ENCODE peak calls at places on chromosome 7, in four cellular contexts. O is HEK293T, H is K562, L is GM12878. C is an unnamed sample.

GRCh38 chr7:102284891-102285540 is 1.7 kb upstream of the SH2B2 start:
- DNase-seq in L (no peak), H (peak; percentile 49), O (no peak), C (no peak)

GRCh38 chr7:25594728-25595127 is 366.4 kb upstream of the NPVF start:
- DNase-seq in L (no peak), H (no peak), O (no peak), C (no peak)

GRCh38 chr7:99860281-99861127 is 16.3 kb downstream of the OR2AE1 start:
- DNase-seq in O (no peak), L (no peak), H (no peak), C (peak; percentile 97)

GRCh38 chr7:574661-575395 is 55.2 kb upstream of the PDGFA start:
- DNase-seq in O (no peak), H (no peak), L (no peak), C (no peak)

GRCh38 chr7:85052056-85052737 is 134.7 kb downstream of the SEMA3D start:
- DNase-seq in L (no peak), H (no peak), O (no peak), C (no peak)

GRCh38 chr7:145036592-145037386 is 200.9 kb upstream of the TPK1 start:
- DNase-seq in O (peak; percentile 54), L (peak; percentile 12), H (peak; percentile 54), C (peak; percentile 28)

GRCh38 chr7:69502358-69502757 is 95.9 kb upstream of the AUTS2 start:
- DNase-seq in O (no peak), L (no peak), H (no peak), C (no peak)

GRCh38 chr7:112970771-112971170 is 115.9 kb downstream of the GPR85 start:
- DNase-seq in L (no peak), O (no peak), H (peak; percentile 29), C (no peak)

GRCh38 chr7:150734293-150734692 is 2.9 kb upstream of the GIMAP5 start:
- DNase-seq in O (no peak), H (no peak), L (no peak), C (no peak)

GRCh38 chr7:150737265-150738055 is at the start of gene GIMAP5:
- DNase-seq in L (no peak), H (no peak), O (no peak), C (no peak)

GRCh38 chr7:150736864-150737263 is 354 bp upstream of the GIMAP5 start:
- DNase-seq in L (no peak), H (no peak), O (no peak), C (no peak)

GRCh38 chr7:150733734-150734095 is 3.5 kb upstream of the GIMAP5 start:
- DNase-seq in L (no peak), O (no peak), H (no peak), C (no peak)

GRCh38 chr7:150735596-150736358 is 1.4 kb upstream of the GIMAP5 start:
- DNase-seq in O (no peak), L (no peak), H (no peak), C (no peak)
- TF ChIP-seq TARDBP in O (no peak), L (no peak), H (no peak), C (no peak)

GRCh38 chr7:131859162-131859821 is 302.9 kb upstream of the PODXL start:
- DNase-seq in O (peak; percentile 82), L (peak; percentile 5), H (peak; percentile 86), C (peak; percentile 18)
- TF ChIP-seq TARDBP in O (no peak), L (no peak), H (no peak), C (no peak)

GRCh38 chr7:74464931-74465906 is 11.5 kb downstream of the GTF2IRD1 start:
- DNase-seq in H (no peak), O (no peak), L (no peak), C (no peak)
- TF ChIP-seq TARDBP in H (no peak), O (no peak), L (no peak), C (no peak)

GRCh38 chr7:106875508-106875907 is 10.4 kb downstream of the PIK3CG start:
- DNase-seq in H (no peak), O (no peak), L (no peak), C (no peak)
- TF ChIP-seq TARDBP in H (no peak), O (no peak), L (no peak), C (no peak)

GRCh38 chr7:73593207-73594045 is 15.0 kb upstream of the TBL2 start:
- DNase-seq in L (no peak), O (no peak), H (no peak), C (no peak)
- TF ChIP-seq TARDBP in L (no peak), O (no peak), H (no peak), C (no peak)

DNA sequence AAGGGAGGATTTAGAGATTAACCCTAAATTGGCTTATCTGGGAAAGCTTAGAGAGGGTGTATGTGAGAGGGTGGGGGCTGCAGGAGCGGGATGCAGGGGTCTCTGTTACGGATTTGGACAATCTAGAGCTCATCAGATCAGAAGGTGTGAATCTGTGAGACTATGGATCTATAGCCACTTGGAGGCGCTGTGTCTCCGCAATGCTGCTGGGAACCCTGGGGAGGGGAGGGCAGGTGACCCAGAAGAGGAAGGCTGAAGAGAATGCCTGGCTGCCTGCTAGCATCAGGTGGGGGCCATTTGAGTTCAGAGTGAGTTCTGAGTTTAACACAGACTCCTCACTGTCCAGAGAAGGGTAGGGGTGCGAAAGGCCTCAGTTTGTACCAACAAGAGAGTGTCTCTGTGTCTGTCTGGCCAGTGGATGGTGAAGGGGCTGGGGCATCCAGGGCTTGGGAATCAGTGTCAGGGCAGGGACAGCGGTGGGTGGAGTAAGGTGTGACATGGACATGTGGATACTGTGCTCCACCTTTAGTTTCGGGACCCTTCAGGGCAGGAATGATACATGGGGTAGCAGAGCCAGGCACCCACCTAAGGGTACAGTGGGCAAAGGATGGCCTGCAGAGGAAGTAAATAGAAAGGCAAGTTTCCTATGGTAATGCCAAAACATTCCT is 187.3 kb upstream of the PRSS58 start:
- DNase-seq in O (peak; percentile 44), L (no peak), H (no peak), C (no peak)
- TF ChIP-seq TARDBP in O (no peak), L (no peak), H (no peak), C (no peak)

GRCh38 chr7:51226042-51226755 is 90.4 kb downstream of the COBL start:
- DNase-seq in O (no peak), L (no peak), H (no peak), C (no peak)
- TF ChIP-seq TARDBP in O (no peak), L (no peak), H (no peak), C (no peak)

GRCh38 chr7:41237956-41238355 is 464.9 kb downstream of the INHBA start:
- DNase-seq in L (no peak), O (peak; percentile 37), H (no peak), C (no peak)

GRCh38 chr7:41238851-41239331 is 464.0 kb downstream of the INHBA start:
- DNase-seq in H (no peak), O (no peak), L (no peak), C (no peak)

GRCh38 chr7:41244246-41244645 is 458.6 kb downstream of the INHBA start:
- DNase-seq in H (no peak), O (no peak), L (no peak), C (no peak)

GRCh38 chr7:41241641-41242040 is 461.2 kb downstream of the INHBA start:
- DNase-seq in H (no peak), O (no peak), L (no peak), C (no peak)

GRCh38 chr7:41239596-41239995 is 463.3 kb downstream of the INHBA start:
- DNase-seq in O (no peak), L (no peak), H (no peak), C (no peak)
- TF ChIP-seq TARDBP in O (no peak), L (no peak), H (no peak), C (no peak)

C was measured in HepG2.